ENCODE peak calls at places on chromosomes 3 and 15, in four cellular contexts. H, V, X and S are unnamed samples.

GRCh38 chr15:66815322-66815721 is 113.3 kb downstream of the SMAD6 start:
- DNase-seq in X (no peak), H (no peak), V (no peak), S (no peak)

GRCh38 chr15:57706405-57707209 is at the start of gene POLR2M:
- DNase-seq in H (peak), V (peak), X (peak), S (peak)

GRCh38 chr15:99703603-99704443 is 29.4 kb downstream of the LYSMD4 start:
- DNase-seq in V (no peak), X (no peak), H (peak), S (peak)

GRCh38 chr3:106573605-106574004 is 704.8 kb upstream of the CBLB start:
- DNase-seq in H (no peak), X (no peak), V (no peak), S (no peak)

GRCh38 chr3:16937421-16937820 is 52.7 kb downstream of the PLCL2 start:
- DNase-seq in V (no peak), X (no peak), H (no peak), S (no peak)

GRCh38 chr15:45743309-45744041 is 108.6 kb downstream of the SQOR start:
- DNase-seq in V (no peak), X (no peak), H (no peak), S (no peak)

GRCh38 chr3:171871392-171872274 is 28.5 kb downstream of the TMEM212 start:
- DNase-seq in X (no peak), V (no peak), H (no peak), S (no peak)

GRCh38 chr3:118548434-118548833 is 486.2 kb downstream of the IGSF11 start:
- DNase-seq in X (no peak), V (no peak), H (no peak), S (no peak)

GRCh38 chr15:70254186-70254974 is 156.7 kb upstream of the TLE3 start:
- DNase-seq in X (no peak), V (no peak), H (no peak), S (no peak)

GRCh38 chr3:34196914-34197313 is 398.5 kb downstream of the PDCD6IP start:
- DNase-seq in H (no peak), X (no peak), V (no peak), S (no peak)

GRCh38 chr3:146715176-146715575 is 110.0 kb upstream of the PLSCR5 start:
- DNase-seq in H (no peak), X (no peak), V (no peak), S (no peak)

GRCh38 chr3:45100998-45101407 is 45.2 kb downstream of the CDCP1 start:
- DNase-seq in H (no peak), V (no peak), X (no peak), S (no peak)

GRCh38 chr15:78204351-78205309 is 29.7 kb downstream of the ACSBG1 start:
- DNase-seq in V (no peak), H (peak), X (peak), S (peak)

GRCh38 chr3:110684436-110684835 is 387.2 kb upstream of the NECTIN3 start:
- DNase-seq in H (no peak), V (no peak), X (no peak), S (no peak)

GRCh38 chr3:56157693-56158092 is 310.6 kb downstream of the ERC2 start:
- DNase-seq in V (no peak), X (no peak), H (no peak), S (no peak)

GRCh38 chr3:76514836-76515235 is 525.1 kb upstream of the ROBO2 start:
- DNase-seq in X (no peak), H (no peak), V (no peak), S (no peak)

GRCh38 chr3:1929788-1930414 is 168.8 kb upstream of the CNTN4 start:
- DNase-seq in V (no peak), H (no peak), X (no peak), S (no peak)

GRCh38 chr15:73654659-73655058 is 21.5 kb upstream of the NPTN start:
- DNase-seq in V (no peak), X (no peak), H (no peak), S (no peak)

GRCh38 chr15:40105517-40106202 is 3.0 kb downstream of the BMF start:
- DNase-seq in X (no peak), H (no peak), V (no peak), S (peak)

GRCh38 chr3:66304293-66304692 is 83.5 kb downstream of the SLC25A26 start:
- DNase-seq in V (no peak), X (no peak), H (no peak), S (no peak)

GRCh38 chr3:105791919-105792786 is 76.7 kb downstream of the CBLB start:
- DNase-seq in X (no peak), H (peak), V (peak), S (no peak)

GRCh38 chr3:42228796-42229195 is 37.2 kb downstream of the CCK start:
- DNase-seq in X (no peak), V (no peak), H (no peak), S (no peak)

GRCh38 chr15:43185161-43186002 is at the start of gene CCNDBP1:
- DNase-seq in X (peak), V (peak), H (peak), S (peak)

GRCh38 chr15:52481915-52482314 is 46.8 kb downstream of the MYO5A start:
- DNase-seq in H (no peak), V (peak), X (no peak), S (no peak)

GRCh38 chr3:126746395-126747177 is 42.5 kb downstream of the CHCHD6 start:
- DNase-seq in H (peak), V (no peak), X (no peak), S (no peak)

GRCh38 chr3:123385072-123385471 is 63.8 kb downstream of the ADCY5 start:
- DNase-seq in X (no peak), H (peak), V (peak), S (no peak)

GRCh38 chr3:106913111-106913698 is 464.0 kb upstream of the CCDC54 start:
- DNase-seq in V (no peak), X (peak), H (no peak), S (no peak)

GRCh38 chr3:50885070-50885469 is 210.3 kb downstream of the DOCK3 start:
- DNase-seq in V (no peak), X (no peak), H (no peak), S (no peak)

GRCh38 chr15:57611119-57611518 is 19.4 kb downstream of the MYZAP start:
- DNase-seq in H (no peak), X (no peak), V (no peak), S (no peak)

GRCh38 chr3:181823716-181824115 is 112.0 kb downstream of the SOX2 start:
- DNase-seq in X (no peak), H (no peak), V (no peak), S (no peak)

GRCh38 chr15:88645171-88646087 is 6.6 kb downstream of the ISG20 start:
- DNase-seq in V (no peak), H (no peak), X (peak), S (peak)

GRCh38 chr3:126261037-126261436 is 80.7 kb upstream of the ALDH1L1 start:
- DNase-seq in X (no peak), H (peak), V (peak), S (peak)

GRCh38 chr15:89732451-89733172 is 18.4 kb downstream of the MESP1 start:
- DNase-seq in V (no peak), X (no peak), H (peak), S (no peak)

GRCh38 chr3:61907210-61907609 is 345.8 kb downstream of the PTPRG start:
- DNase-seq in H (no peak), V (no peak), X (no peak), S (no peak)

GRCh38 chr15:98513428-98513991 is 134.8 kb upstream of the IGF1R start:
- DNase-seq in V (no peak), H (no peak), X (no peak), S (no peak)

GRCh38 chr3:116743062-116743461 is 33.5 kb downstream of the TUSC7 start:
- DNase-seq in V (no peak), X (no peak), H (no peak), S (peak)

GRCh38 chr3:56042326-56042951 is 425.8 kb downstream of the ERC2 start:
- DNase-seq in X (no peak), H (no peak), V (no peak), S (no peak)

GRCh38 chr3:54863366-54863765 is 64.5 kb downstream of the LRTM1 start:
- DNase-seq in X (no peak), H (no peak), V (no peak), S (no peak)

GRCh38 chr3:25479727-25480010 is 51.6 kb downstream of the RARB start:
- DNase-seq in V (no peak), H (no peak), X (no peak), S (no peak)

DNA sequence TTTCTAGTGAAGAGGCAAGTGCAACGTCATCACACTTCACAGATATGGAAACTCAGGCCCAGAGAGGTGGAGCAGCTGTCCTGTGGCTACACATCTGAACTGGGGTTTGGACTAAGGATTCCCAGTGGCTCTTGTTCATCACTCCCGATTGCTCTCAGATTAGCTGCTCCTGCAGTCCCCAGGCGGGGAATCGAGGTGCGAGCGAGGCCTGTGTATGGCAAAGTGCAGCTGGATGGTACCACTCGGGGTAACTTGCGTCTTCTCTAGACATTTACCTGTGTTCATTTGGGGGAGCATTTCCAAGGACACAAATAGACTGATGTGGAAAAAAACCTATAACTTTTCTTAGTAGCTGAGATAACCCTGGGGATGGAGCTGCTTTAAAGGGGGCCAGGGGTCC is 45.9 kb upstream of the TRPM1 start:
- DNase-seq in X (no peak), V (no peak), H (no peak), S (no peak)
- H3K4me3 ChIP-seq in X (no peak), V (no peak), H (no peak), S (no peak)

GRCh38 chr15:50501815-50502214 is 44.7 kb downstream of the USP50 start:
- DNase-seq in V (no peak), H (no peak), X (no peak), S (no peak)
- TF ChIP-seq CTCF in V (no peak), H (no peak), X (no peak), S (no peak)

DNA sequence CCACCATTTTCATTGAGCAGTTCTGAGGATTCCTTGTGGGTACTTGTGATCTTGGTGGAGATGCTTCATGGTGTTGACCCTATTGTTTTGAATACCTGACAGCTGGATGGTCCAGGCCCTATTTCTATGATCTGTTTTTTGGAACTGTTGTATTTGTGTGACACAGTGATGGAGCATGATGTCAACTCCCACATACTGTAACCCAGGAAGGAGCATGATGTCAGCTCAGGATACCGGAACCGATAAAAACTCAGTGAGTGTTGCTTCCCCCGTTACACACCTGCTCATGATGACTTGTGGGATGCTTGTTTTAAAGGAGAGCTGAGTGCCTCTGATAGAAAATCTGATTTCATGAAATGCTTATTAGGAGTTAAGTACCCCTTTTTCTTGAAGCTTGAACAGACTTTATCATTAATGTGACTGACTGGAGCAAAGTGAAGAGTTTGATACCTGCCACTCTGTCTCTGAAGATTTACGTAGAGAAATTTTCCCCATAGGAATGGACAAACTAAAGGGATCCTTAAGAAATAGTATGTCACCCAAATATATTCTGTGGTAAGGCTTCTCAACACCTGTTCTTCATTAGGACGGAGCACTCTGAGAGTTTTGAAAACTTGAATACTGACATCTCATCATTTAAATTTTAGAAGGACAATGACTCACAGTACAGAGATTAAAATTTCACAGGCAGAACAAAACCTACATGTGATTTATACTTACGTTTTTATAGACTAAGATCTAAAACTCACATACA is 45.3 kb downstream of the ZBTB38 start:
- DNase-seq in V (no peak), H (no peak), X (no peak), S (no peak)
- H3K4me3 ChIP-seq in V (no peak), H (peak), X (no peak), S (peak)

DNA sequence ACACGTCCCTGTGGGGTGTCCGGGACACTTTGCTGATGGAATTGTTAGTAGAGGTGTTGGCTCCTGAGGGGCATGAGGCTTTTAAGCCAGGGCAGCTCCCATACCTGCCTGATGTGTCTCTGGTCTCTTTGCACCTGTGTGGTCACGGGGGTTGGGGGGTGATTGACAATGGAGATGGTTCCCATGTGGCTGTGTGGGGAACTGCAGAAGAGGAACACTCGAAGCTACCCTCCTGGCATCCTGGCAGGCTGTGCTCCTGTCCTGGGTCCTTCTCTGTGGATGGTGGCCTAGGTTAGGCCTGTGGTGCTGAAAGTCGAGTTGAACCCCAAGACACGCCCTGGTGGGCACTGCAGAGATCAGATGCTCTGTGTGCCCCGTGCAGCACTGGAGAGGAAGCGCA is 73.4 kb downstream of the HMCES start:
- DNase-seq in H (no peak), V (no peak), X (peak), S (no peak)
- TF ChIP-seq CTCF in H (no peak), V (peak), X (peak), S (no peak)

GRCh38 chr3:187044871-187045552 is 94.3 kb downstream of the RPL39L start:
- DNase-seq in V (peak), H (no peak), X (no peak), S (no peak)
- H3K4me3 ChIP-seq in V (no peak), H (no peak), X (no peak), S (no peak)

GRCh38 chr15:75758071-75758872 is 45.6 kb upstream of the CSPG4 start:
- DNase-seq in V (peak), H (peak), X (peak), S (peak)
- TF ChIP-seq CTCF in V (peak), H (no peak), X (peak), S (no peak)

DNA sequence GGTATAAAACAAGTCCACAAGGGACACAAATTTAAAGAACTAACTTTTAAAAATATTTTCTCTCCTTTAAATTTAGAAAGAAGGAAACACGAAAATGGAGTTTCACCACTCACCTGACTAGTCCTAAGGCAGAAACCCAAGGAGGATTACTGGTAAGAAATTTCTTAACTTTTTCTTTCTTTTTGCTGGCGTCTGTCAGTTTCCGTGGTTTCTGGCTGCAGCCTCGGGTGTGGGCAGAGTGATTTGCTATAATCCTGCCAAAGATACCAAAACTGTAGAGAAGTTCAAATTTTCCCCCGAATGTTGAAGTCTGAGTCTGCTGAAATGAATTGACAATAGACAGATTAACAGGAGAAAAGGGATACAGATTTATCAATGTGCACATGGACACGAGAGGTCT is 843.6 kb upstream of the ALCAM start:
- DNase-seq in V (no peak), H (no peak), X (no peak), S (no peak)
- H3K4me3 ChIP-seq in V (no peak), H (no peak), X (no peak), S (no peak)

DNA sequence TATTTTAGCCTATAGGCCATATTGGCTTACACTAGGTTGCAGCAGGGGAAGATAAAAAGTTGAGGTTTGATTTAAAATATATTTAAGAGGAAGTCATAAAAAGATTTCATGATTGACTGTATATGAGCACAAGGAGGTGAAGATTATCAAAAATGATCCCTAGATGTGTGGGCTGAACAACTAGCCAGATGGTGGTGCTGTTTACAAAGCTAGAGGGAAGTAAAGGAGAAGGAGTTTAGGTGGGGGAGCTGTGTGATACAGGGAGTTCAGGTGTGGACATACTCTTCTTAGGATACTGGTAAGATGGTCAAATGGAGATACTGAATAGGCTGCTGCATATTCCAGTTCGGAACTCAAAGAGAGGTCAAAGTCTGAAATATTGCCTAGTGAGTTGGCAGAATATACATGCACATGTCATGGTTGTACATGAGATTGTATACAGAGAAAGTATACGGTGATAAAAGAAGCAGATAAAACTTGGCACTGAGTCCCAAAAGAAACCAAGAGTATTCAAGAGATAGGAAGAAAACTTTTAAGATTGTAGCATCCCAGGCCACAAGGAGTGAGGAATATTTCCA is 727.8 kb downstream of the NLGN1 start:
- DNase-seq in H (no peak), V (no peak), X (no peak), S (no peak)
- TF ChIP-seq CTCF in H (no peak), V (peak), X (peak), S (no peak)

DNA sequence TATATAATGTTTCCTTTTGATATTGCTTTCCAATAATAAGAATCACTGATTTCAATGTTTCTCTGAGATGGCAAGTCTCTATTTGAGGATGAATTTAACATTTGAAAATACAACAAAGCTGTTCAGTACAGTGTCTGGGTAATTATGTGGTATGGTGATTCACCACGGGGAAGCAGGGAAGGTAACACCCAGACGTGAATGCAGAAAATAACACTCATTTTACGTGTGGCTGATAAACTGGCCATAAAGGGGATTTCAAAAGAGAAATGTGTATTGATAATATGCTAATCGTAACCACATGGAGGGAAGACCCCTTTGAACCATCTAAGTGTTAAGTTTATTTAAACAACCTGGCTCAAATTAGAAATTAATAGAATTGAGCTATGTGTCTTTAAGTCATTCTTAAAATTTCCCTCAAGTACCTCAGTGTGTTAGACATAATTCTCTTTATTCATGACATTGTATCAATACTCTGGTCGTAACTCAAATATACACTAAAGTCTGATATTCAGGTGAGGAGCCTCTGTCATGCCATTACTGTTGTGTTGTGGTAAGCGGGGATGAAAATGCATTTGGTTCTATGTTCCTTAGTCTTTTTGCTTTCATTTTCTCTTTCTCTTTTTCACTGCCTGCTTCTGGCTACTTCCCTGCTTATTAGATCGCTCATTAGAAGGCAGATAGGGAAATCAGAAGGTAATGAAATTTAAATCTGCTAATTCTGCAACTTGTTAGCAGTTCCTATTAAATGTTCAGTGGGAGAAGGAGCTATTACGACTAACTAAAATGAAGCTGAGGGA is 344.8 kb downstream of the GRM7 start:
- DNase-seq in X (no peak), H (no peak), V (no peak), S (no peak)
- H3K4me3 ChIP-seq in X (no peak), H (peak), V (no peak), S (no peak)